ENCODE peak calls at places on chromosomes 4 and X, in seven cellular contexts. Q is neural progenitor cell, H is HCT116, X is OCI-LY7, F is IMR-90, Z is mammary epithelial cell, G is DND-41. K is an unnamed sample.
A peak's percentile ranks its signal among the peaks of the same experiment; 100 is the strongest.

GRCh38 chr4:124044867-124045266 is 648.3 kb downstream of the SPRY1 start:
- DNase-seq in Q (peak; percentile 8), F (no peak), X (peak; percentile 23), G (no peak), H (no peak), Z (no peak), K (peak; percentile 71)

GRCh38 chr4:68575081-68575480 is 1.0 kb downstream of the UGT2B17 start:
- DNase-seq in H (no peak), G (no peak), F (no peak), X (no peak), Q (no peak), Z (no peak), K (no peak)

GRCh38 chr4:87073570-87074470 is 139.0 kb downstream of the AFF1 start:
- DNase-seq in X (peak; percentile 82), G (peak; percentile 62), H (no peak), Z (peak; percentile 17), Q (peak; percentile 35), F (peak; percentile 62), K (no peak)

GRCh38 chr4:10673817-10674369 is 10.7 kb downstream of the CLNK start:
- DNase-seq in H (no peak), Q (no peak), G (no peak), Z (no peak), F (no peak), X (no peak), K (no peak)

GRCh38 chr4:40934671-40935070 is 184.9 kb downstream of the NSUN7 start:
- DNase-seq in Z (no peak), X (no peak), F (no peak), Q (peak; percentile 77), G (no peak), H (no peak), K (no peak)

GRCh38 chr4:3291969-3292570 is 751 bp upstream of the RGS12 start:
- DNase-seq in Q (peak; percentile 75), F (no peak), H (peak; percentile 8), Z (peak; percentile 66), G (peak; percentile 26), X (peak; percentile 4), K (peak; percentile 78)

GRCh38 chr4:24657768-24658617 is 73.6 kb upstream of the DHX15 start:
- DNase-seq in F (peak; percentile 52), X (peak; percentile 65), H (peak; percentile 47), Q (peak; percentile 54), Z (peak; percentile 99), G (peak; percentile 10), K (peak; percentile 86)

GRCh38 chr4:104826171-104826570 is 320.5 kb upstream of the TET2 start:
- DNase-seq in G (no peak), F (no peak), Z (peak; percentile 26), H (no peak), X (no peak), Q (no peak), K (no peak)

GRCh38 chrX:39245024-39245423 is 443.8 kb downstream of the MID1IP1 start:
- DNase-seq in Q (no peak), X (no peak), H (no peak), F (no peak), Z (no peak), G (no peak), K (no peak)

GRCh38 chr4:163048447-163048846 is 118.2 kb downstream of the NAF1 start:
- DNase-seq in F (peak; percentile 19), Z (peak; percentile 21), X (peak; percentile 44), Q (peak; percentile 47), H (peak; percentile 34), G (peak; percentile 4), K (no peak)

GRCh38 chr4:80362578-80363181 is 27.1 kb downstream of the CFAP299 start:
- DNase-seq in X (peak; percentile 86), Q (peak; percentile 79), Z (peak; percentile 23), H (peak; percentile 4), F (peak; percentile 51), G (peak; percentile 48), K (no peak)

GRCh38 chr4:80361329-80361900 is 25.9 kb downstream of the CFAP299 start:
- DNase-seq in H (peak; percentile 8), X (peak; percentile 76), F (peak; percentile 41), Z (peak; percentile 28), Q (peak; percentile 8), G (no peak), K (no peak)

GRCh38 chr4:80365928-80366327 is 30.4 kb downstream of the CFAP299 start:
- DNase-seq in X (peak; percentile 92), G (peak; percentile 50), F (peak; percentile 76), Z (peak; percentile 64), H (peak; percentile 3), Q (peak; percentile 50), K (peak; percentile 57)

GRCh38 chr4:80360900-80361299 is 25.4 kb downstream of the CFAP299 start:
- DNase-seq in Z (no peak), Q (no peak), F (peak; percentile 44), H (no peak), X (no peak), G (no peak), K (no peak)

GRCh38 chr4:80360102-80360501 is 24.6 kb downstream of the CFAP299 start:
- DNase-seq in F (no peak), X (no peak), Z (no peak), Q (no peak), G (peak; percentile 78), H (no peak), K (no peak)
- H3K4me2 ChIP-seq in F (no peak overlapping the region), X (no peak overlapping the region), Z (no peak overlapping the region), Q (no peak overlapping the region), G (no peak overlapping the region), H (no peak overlapping the region), K (no peak overlapping the region)

DNA sequence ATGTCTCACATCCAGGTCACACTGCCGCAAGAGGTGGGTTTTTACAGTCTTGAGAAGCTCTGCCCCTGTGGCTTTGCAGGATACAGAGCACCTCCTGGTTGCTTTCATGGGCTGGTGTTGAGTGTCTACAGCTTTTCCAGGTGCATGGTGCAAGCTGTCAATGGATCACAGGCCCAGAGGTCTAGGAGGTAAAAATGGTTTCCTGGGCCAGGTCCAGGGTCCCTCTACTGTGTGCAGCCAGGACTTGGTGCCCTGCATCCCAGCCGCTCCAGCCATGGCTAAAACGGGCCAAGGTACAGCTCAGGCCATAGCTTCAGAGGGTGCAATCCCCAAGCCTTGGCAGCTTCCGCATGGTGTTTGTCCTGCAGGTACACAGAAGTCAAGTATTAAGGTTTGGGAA is 434.1 kb upstream of the GALNT7 start:
- DNase-seq in Z (no peak), F (no peak), G (no peak), Q (no peak), H (no peak), X (no peak), K (no peak)
- H3K9me3 ChIP-seq in Z (no peaks in the 10 kb centered on the region), F (peaks cover 15% of the 10 kb centered on the region), G (peaks cover 10% of the 10 kb centered on the region), Q (peaks cover 11% of the 10 kb centered on the region), H (no peaks in the 10 kb centered on the region), X (no peaks in the 10 kb centered on the region), K (no peaks in the 10 kb centered on the region)

GRCh38 chrX:47581731-47582647 is at the start of gene TIMP1:
- DNase-seq in X (no peak), G (peak; percentile 88), F (peak; percentile 93), Z (peak; percentile 85), H (peak; percentile 75), Q (peak; percentile 83), K (peak; percentile 70)
- H3K4me3 ChIP-seq in X (no peak within 1 kb of the TSS), G (peak within 1 kb of the TSS; percentile 55), F (peak within 1 kb of the TSS; percentile 96), Z (peak within 1 kb of the TSS; percentile 57), H (peak within 1 kb of the TSS; percentile 59), Q (peak within 1 kb of the TSS; percentile 45), K (peak within 1 kb of the TSS; percentile 49)

GRCh38 chrX:30010471-30010870 is 204.9 kb upstream of the MAGEB2 start:
- DNase-seq in G (no peak), Z (no peak), F (peak; percentile 21), X (no peak), Q (no peak), H (no peak), K (no peak)

GRCh38 chrX:30005821-30006220 is 209.5 kb upstream of the MAGEB2 start:
- DNase-seq in Q (no peak), X (no peak), H (no peak), Z (no peak), F (no peak), G (no peak), K (no peak)
- H3K4me2 ChIP-seq in Q (no peak overlapping the region), X (no peak overlapping the region), H (no peak overlapping the region), Z (no peak overlapping the region), F (no peak overlapping the region), G (no peak overlapping the region), K (no peak overlapping the region)

DNA sequence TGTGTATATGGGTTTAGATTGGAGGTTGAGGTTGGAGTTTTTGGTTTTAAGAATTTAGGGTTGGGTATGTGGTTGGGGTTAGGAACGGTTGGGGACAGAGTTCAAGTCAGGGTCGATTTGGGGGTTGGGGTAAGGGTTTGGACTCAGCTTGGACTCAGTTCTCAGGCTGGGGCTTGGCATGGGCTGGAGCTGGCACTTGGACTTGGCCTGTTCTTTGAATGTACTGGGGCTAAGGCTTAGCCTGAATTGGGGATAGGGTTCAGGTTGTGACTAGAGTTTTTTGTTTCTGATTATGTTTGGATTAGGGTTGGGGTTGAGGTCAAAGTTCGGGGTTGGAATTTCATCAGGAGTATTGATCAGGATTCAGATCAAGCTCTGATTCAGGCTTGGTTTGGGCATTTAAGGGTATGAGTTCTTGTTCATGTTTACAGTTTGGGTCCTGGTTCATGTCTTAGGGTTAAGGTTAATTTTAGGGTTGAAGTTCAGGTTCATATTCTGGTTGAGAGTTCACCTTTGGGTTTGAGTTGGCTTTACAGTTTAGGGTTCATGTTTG is 46.2 kb upstream of the IL9R start:
- DNase-seq in Q (no peak), X (no peak), F (no peak), Z (no peak), G (no peak), H (no peak), K (no peak)
- H3K9me3 ChIP-seq in Q (peaks cover 4% of the 10 kb centered on the region), X (no peaks in the 10 kb centered on the region), F (no peaks in the 10 kb centered on the region), Z (peaks cover 5% of the 10 kb centered on the region), G (no peaks in the 10 kb centered on the region), H (no peaks in the 10 kb centered on the region), K (no peaks in the 10 kb centered on the region)

DNA sequence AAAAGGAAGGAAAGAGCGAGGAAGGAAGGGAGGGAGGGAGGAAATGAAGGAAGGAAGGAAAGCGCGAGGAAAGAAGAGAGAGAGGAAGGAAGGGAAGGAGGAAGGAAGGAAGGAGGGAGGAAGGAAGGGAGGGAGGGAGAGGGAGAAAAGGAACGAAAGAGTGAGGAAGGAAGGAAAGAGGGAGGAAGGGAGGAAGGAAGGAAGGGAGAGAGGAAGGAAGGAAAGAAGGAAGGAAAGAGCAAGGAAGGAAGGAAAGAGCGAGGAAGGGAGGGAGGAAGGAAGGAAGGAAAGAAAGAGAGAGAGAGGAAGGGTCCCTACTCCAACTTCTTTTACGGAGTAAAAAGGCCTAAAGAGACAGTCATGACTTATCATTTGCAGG is 17.5 kb downstream of the TRIM2 start:
- DNase-seq in Z (no peak), F (no peak), H (no peak), G (no peak), Q (no peak), X (no peak), K (no peak)
- H3K4me3 ChIP-seq in Z (peak overlapping the region; percentile 61), F (peak overlapping the region; percentile 39), H (no peak overlapping the region), G (no peak overlapping the region), Q (peak overlapping the region; percentile 61), X (no peak overlapping the region), K (no peak overlapping the region)

DNA sequence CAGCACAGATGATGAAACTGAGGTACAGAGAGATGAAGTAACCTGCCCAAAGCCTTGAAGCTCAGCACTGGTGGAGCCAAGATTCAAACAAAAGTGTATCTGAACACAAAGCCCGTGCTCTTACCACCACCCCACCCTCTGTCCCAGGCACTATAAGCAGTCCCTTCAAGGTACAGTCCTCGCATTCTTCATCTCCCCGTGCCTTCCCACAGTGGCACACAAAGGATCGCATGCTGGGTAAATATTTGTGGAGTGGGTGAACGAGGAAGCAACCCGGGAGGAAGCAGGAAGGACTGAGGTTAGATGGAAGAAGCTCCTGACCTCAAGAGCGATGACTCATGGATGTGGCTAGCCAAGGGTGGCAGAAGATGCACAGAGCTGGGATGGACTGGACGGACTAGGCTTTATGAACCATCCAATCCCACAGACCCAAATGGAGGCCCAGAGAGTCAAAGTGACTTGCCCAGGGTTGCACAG is 18.4 kb downstream of the IQSEC2 start:
- DNase-seq in Q (no peak), Z (peak; percentile 60), H (peak; percentile 34), G (no peak), X (no peak), F (peak; percentile 55), K (peak; percentile 63)
- H3K4me2 ChIP-seq in Q (no peak overlapping the region), Z (peak overlapping the region; percentile 26), H (peak overlapping the region; percentile 65), G (no peak overlapping the region), X (no peak overlapping the region), F (no peak overlapping the region), K (peak overlapping the region; percentile 40)

GRCh38 chr4:20646287-20646686 is 54.0 kb upstream of the PACRGL start:
- DNase-seq in G (no peak), X (no peak), F (no peak), Z (no peak), H (no peak), Q (no peak), K (no peak)
- H3K9me3 ChIP-seq in G (no peaks in the 10 kb centered on the region), X (no peaks in the 10 kb centered on the region), F (no peaks in the 10 kb centered on the region), Z (no peaks in the 10 kb centered on the region), H (no peaks in the 10 kb centered on the region), Q (no peaks in the 10 kb centered on the region), K (no peaks in the 10 kb centered on the region)

K was measured in PC-9.